ENCODE peak calls at places on chromosomes 4 and X, in six cellular contexts. One of them, this sample, is unnamed.

GRCh38 chr4:160316036-160316435 is 1213.2 kb downstream of the RAPGEF2 start:
- DNase-seq in CD4-positive, alpha-beta T cell: no peak
- DNase-seq in ELR: no peak
- DNase-seq in Kasumi-1: no peak
- DNase-seq in pancreas: no peak
- DNase-seq in OCI-M1: no peak
- DNase-seq in this sample: no peak

GRCh38 chrX:43643662-43644061 is 12.4 kb upstream of the MAOA start:
- DNase-seq in OCI-M1: peak
- DNase-seq in ELR: no peak
- DNase-seq in pancreas: no peak
- DNase-seq in Kasumi-1: no peak
- DNase-seq in CD4-positive, alpha-beta T cell: no peak
- DNase-seq in this sample: no peak

GRCh38 chr4:170025523-170026252 is 507 bp downstream of the MFAP3L start:
- DNase-seq in pancreas: no peak
- DNase-seq in CD4-positive, alpha-beta T cell: peak
- DNase-seq in OCI-M1: no peak
- DNase-seq in Kasumi-1: no peak
- DNase-seq in ELR: no peak
- DNase-seq in this sample: peak

GRCh38 chr4:48620093-48620492 is 130.0 kb downstream of the ZAR1 start:
- DNase-seq in ELR: no peak
- DNase-seq in pancreas: no peak
- DNase-seq in OCI-M1: no peak
- DNase-seq in Kasumi-1: no peak
- DNase-seq in CD4-positive, alpha-beta T cell: no peak
- DNase-seq in this sample: no peak

GRCh38 chr4:10054571-10055041 is 33.3 kb upstream of the SLC2A9 start:
- DNase-seq in Kasumi-1: no peak
- DNase-seq in pancreas: no peak
- DNase-seq in OCI-M1: no peak
- DNase-seq in ELR: no peak
- DNase-seq in CD4-positive, alpha-beta T cell: no peak
- DNase-seq in this sample: no peak

GRCh38 chr4:125389713-125390112 is 75.0 kb downstream of the FAT4 start:
- DNase-seq in ELR: peak
- DNase-seq in Kasumi-1: no peak
- DNase-seq in CD4-positive, alpha-beta T cell: no peak
- DNase-seq in OCI-M1: no peak
- DNase-seq in pancreas: no peak
- DNase-seq in this sample: no peak

GRCh38 chr4:4474496-4474895 is 67.4 kb downstream of the STX18 start:
- DNase-seq in CD4-positive, alpha-beta T cell: no peak
- DNase-seq in pancreas: no peak
- DNase-seq in OCI-M1: no peak
- DNase-seq in ELR: no peak
- DNase-seq in Kasumi-1: no peak
- DNase-seq in this sample: no peak

GRCh38 chr4:108051343-108051742 is 61.7 kb downstream of the HADH start:
- DNase-seq in Kasumi-1: no peak
- DNase-seq in OCI-M1: no peak
- DNase-seq in ELR: no peak
- DNase-seq in pancreas: no peak
- DNase-seq in CD4-positive, alpha-beta T cell: no peak
- DNase-seq in this sample: no peak